ENCODE peak calls at places on chromosomes 13 and 19, in seven cellular contexts. N, T, J, U, H, K and O are unnamed samples.

GRCh38 chr13:40333238-40333637 is 333.2 kb downstream of the FOXO1 start:
- DNase-seq in K (no peak), H (no peak), U (no peak), N (no peak), J (no peak), T (no peak), O (no peak)

GRCh38 chr13:85970727-85971126 is 171.5 kb upstream of the SLITRK6 start:
- DNase-seq in N (no peak), T (no peak), J (no peak), K (no peak), U (no peak), H (no peak), O (no peak)

GRCh38 chr13:110841846-110842245 is 73.0 kb downstream of the ANKRD10 start:
- DNase-seq in T (no peak), U (no peak), K (no peak), J (no peak), N (no peak), H (no peak), O (no peak)

GRCh38 chr13:30027569-30028455 is 177.4 kb upstream of the UBL3 start:
- DNase-seq in N (no peak), K (no peak), U (no peak), H (no peak), J (no peak), T (no peak), O (no peak)

GRCh38 chr13:28494537-28494860 is 429 bp downstream of the FLT1 start:
- DNase-seq in U (no peak), J (no peak), H (no peak), K (no peak), T (no peak), N (no peak), O (no peak)

GRCh38 chr13:40565282-40566148 is 100.9 kb downstream of the FOXO1 start:
- DNase-seq in H (no peak), T (no peak), J (no peak), K (no peak), U (no peak), N (no peak), O (no peak)

GRCh38 chr19:1274081-1274851 is 1.1 kb upstream of the FAM174C start:
- DNase-seq in N (no peak), T (no peak), U (no peak), J (no peak), K (no peak), H (no peak), O (no peak)

GRCh38 chr19:35742121-35742724 is at the start of gene IGFLR1:
- DNase-seq in H (no peak), J (no peak), U (peak; percentile 50), K (no peak), N (no peak), T (peak; percentile 65), O (no peak)

GRCh38 chr19:48553676-48554384 is 1.9 kb downstream of the SULT2B1 start:
- DNase-seq in T (no peak), J (no peak), K (peak; percentile 53), N (no peak), H (peak; percentile 28), U (no peak), O (peak; percentile 67)

GRCh38 chr13:51067376-51068125 is 43.5 kb downstream of the C13orf42 start:
- DNase-seq in T (no peak), H (no peak), K (no peak), U (no peak), J (no peak), N (no peak), O (no peak)

GRCh38 chr19:17394891-17395415 is 957 bp upstream of the CCDC194 start:
- DNase-seq in N (no peak), T (peak; percentile 44), J (no peak), H (peak; percentile 60), K (no peak), U (peak; percentile 42), O (no peak)

GRCh38 chr19:19098703-19099632 is 35.2 kb downstream of the SLC25A42 start:
- DNase-seq in U (no peak), J (no peak), N (no peak), K (no peak), H (no peak), T (no peak), O (no peak)

GRCh38 chr19:37874784-37875183 is 31.6 kb downstream of the WDR87 start:
- DNase-seq in K (no peak), T (no peak), J (peak; percentile 20), N (no peak), H (no peak), U (no peak), O (no peak)

GRCh38 chr19:10464456-10464855 is 38.7 kb downstream of the KEAP1 start:
- DNase-seq in U (no peak), T (no peak), J (no peak), K (no peak), N (no peak), H (no peak), O (no peak)

GRCh38 chr19:1481224-1481892 is 2.3 kb upstream of the C19orf25 start:
- DNase-seq in N (no peak), U (no peak), J (no peak), H (no peak), T (no peak), K (no peak), O (no peak)

GRCh38 chr19:50567052-50567841 is 988 bp downstream of the LRRC4B start:
- DNase-seq in N (no peak), U (no peak), J (no peak), T (no peak), K (no peak), H (no peak), O (no peak)

GRCh38 chr19:50639121-50640112 is at the start of gene SYT3:
- DNase-seq in T (no peak), N (no peak), U (no peak), J (no peak), K (peak; percentile 34), H (peak; percentile 29), O (no peak)

GRCh38 chr19:44856438-44857083 is 10.5 kb downstream of the NECTIN2 start:
- DNase-seq in T (no peak), K (no peak), J (no peak), N (no peak), H (no peak), U (no peak), O (no peak)

GRCh38 chr19:49425922-49426592 is 869 bp downstream of the GFY start:
- DNase-seq in K (no peak), H (no peak), T (no peak), J (no peak), U (no peak), N (no peak), O (no peak)